ENCODE peak calls at places on chromosomes 16 and 17, in four cellular contexts. M is GM12878, T is K562, B is SK-N-SH. P is an unnamed sample.

GRCh38 chr17:27356091-27356705 is 62.3 kb downstream of the WSB1 start:
- DNase-seq in M (no peak), T (peak), B (no peak), P (no peak)

GRCh38 chr17:40518401-40519088 is 17.1 kb upstream of the TNS4 start:
- DNase-seq in M (no peak), T (no peak), B (no peak), P (no peak)

GRCh38 chr16:31329671-31330552 is 25.1 kb upstream of the ITGAX start:
- DNase-seq in M (no peak), T (no peak), B (no peak), P (peak)

GRCh38 chr17:70608957-70609356 is 439.6 kb downstream of the KCNJ2 start:
- DNase-seq in M (no peak), T (no peak), B (no peak), P (no peak)

GRCh38 chr17:18920911-18921441 is 31.0 kb upstream of the SLC5A10 start:
- DNase-seq in M (peak), T (no peak), B (no peak), P (no peak)

GRCh38 chr17:47286198-47286914 is 32.7 kb downstream of the ITGB3 start:
- DNase-seq in M (peak), T (peak), B (no peak), P (no peak)

GRCh38 chr16:58464047-58464915 is 35.7 kb upstream of the NDRG4 start:
- DNase-seq in M (no peak), T (no peak), B (peak), P (peak)

GRCh38 chr16:67445913-67446907 is 15.3 kb downstream of the HSD11B2 start:
- DNase-seq in M (no peak), T (no peak), B (peak), P (no peak)

GRCh38 chr16:88455610-88456355 is 2.7 kb downstream of the ZFPM1 start:
- DNase-seq in M (peak), T (peak), B (peak), P (peak)

GRCh38 chr16:10922328-10923145 is 19.7 kb downstream of the DEXI start:
- DNase-seq in M (no peak), T (no peak), B (no peak), P (no peak)

GRCh38 chr17:7233701-7234099 is 617 bp downstream of the DVL2 start:
- DNase-seq in M (no peak), T (no peak), B (no peak), P (no peak)

GRCh38 chr16:88298882-88299745 is 83.6 kb upstream of the ZNF469 start:
- DNase-seq in M (no peak), T (no peak), B (no peak), P (no peak)

GRCh38 chr17:59914274-59914854 is 21.4 kb downstream of the RPS6KB1 start:
- DNase-seq in M (no peak), T (peak), B (peak), P (no peak)

GRCh38 chr16:84378099-84378498 is 9.8 kb downstream of the ATP2C2 start:
- DNase-seq in M (no peak), T (no peak), B (no peak), P (no peak)

GRCh38 chr16:65733706-65734105 is 611.8 kb upstream of the CDH11 start:
- DNase-seq in M (no peak), T (no peak), B (no peak), P (no peak)

GRCh38 chr17:75814900-75815373 is 29.3 kb downstream of the UNC13D start:
- DNase-seq in M (no peak), T (no peak), B (peak), P (no peak)

GRCh38 chr17:75459590-75460267 is 3.3 kb downstream of the TMEM94 start:
- DNase-seq in M (peak), T (no peak), B (no peak), P (no peak)

DNA sequence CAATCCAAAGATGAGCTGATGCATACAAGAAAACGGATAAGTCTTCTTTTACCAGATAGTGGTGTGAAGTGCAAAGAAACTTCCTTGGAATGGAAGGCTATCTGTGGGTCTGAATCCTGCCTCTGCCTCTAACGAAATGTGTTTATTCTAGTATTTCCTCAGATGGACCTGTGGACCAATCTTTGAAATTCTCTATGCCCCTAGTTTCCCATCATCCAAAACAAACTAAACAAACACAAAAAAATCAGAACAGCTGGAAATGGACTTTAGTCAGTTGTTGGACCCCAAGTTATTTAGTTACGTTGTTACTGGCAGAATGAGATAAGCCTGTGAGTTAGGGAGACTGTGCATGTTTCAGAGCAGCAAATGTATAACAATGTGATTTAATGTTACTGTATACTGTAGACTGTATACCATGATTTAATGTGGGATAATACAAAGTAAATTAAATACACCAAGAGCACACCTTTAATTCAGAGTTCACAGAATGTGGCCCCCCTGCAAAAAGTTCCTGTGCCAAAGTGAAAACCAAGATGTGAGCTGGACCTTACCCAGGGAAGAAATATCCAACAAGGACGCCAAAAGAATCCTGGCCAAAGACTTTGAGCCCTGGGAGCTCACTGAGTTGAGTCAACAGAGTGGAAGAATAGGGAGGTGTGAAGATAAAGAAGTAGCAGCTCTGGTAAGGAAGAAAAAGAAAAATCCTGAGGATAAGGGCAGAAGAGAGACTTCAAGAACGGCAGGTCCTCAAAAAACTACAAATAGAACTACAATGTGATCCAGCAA is 255.2 kb downstream of the CNTNAP4 start:
- DNase-seq in M (no peak), T (no peak), B (no peak), P (no peak)
- TF ChIP-seq USF1 in M (no peak), T (no peak), B (no peak), P (no peak)

GRCh38 chr16:67183-67791 is 5.1 kb downstream of the RHBDF1 start:
- DNase-seq in M (no peak), T (no peak), B (no peak), P (no peak)

GRCh38 chr16:71540-72341 is 690 bp downstream of the RHBDF1 start:
- DNase-seq in M (no peak), T (peak), B (peak), P (peak)

GRCh38 chr16:71210-71539 is 1.3 kb downstream of the RHBDF1 start:
- DNase-seq in M (no peak), T (no peak), B (no peak), P (no peak)

GRCh38 chr16:67884-68789 is 4.3 kb downstream of the RHBDF1 start:
- DNase-seq in M (no peak), T (no peak), B (no peak), P (no peak)

GRCh38 chr16:69181-69580 is 3.2 kb downstream of the RHBDF1 start:
- DNase-seq in M (no peak), T (no peak), B (no peak), P (no peak)
- TF ChIP-seq USF1 in M (no peak), T (no peak), B (no peak), P (no peak)

GRCh38 chr16:61530697-61531096 is 505.5 kb downstream of the CDH8 start:
- DNase-seq in M (no peak), T (no peak), B (no peak), P (no peak)
- TF ChIP-seq USF1 in M (no peak), T (no peak), B (no peak), P (no peak)

GRCh38 chr17:73284339-73284738 is 22.7 kb upstream of the CPSF4L start:
- DNase-seq in M (no peak), T (no peak), B (peak), P (no peak)
- TF ChIP-seq USF1 in M (no peak), T (no peak), B (no peak), P (no peak)

GRCh38 chr17:82297804-82298537 is 19.4 kb downstream of the CD7 start:
- DNase-seq in M (peak), T (peak), B (peak), P (no peak)
- TF ChIP-seq USF1 in M (no peak), T (peak), B (no peak), P (no peak)

GRCh38 chr16:56312556-56312955 is 112.8 kb downstream of the AMFR start:
- DNase-seq in M (no peak), T (no peak), B (no peak), P (no peak)

GRCh38 chr16:56311208-56312027 is 113.9 kb downstream of the AMFR start:
- DNase-seq in M (no peak), T (no peak), B (no peak), P (peak)

GRCh38 chr16:56314244-56314850 is 111.0 kb downstream of the AMFR start:
- DNase-seq in M (no peak), T (no peak), B (no peak), P (no peak)

GRCh38 chr16:56310685-56311084 is 114.7 kb downstream of the AMFR start:
- DNase-seq in M (no peak), T (no peak), B (no peak), P (no peak)

GRCh38 chr16:56312028-56312300 is 113.4 kb downstream of the AMFR start:
- DNase-seq in M (no peak), T (no peak), B (no peak), P (no peak)
- TF ChIP-seq USF1 in M (no peak), T (no peak), B (no peak), P (no peak)

P was measured in WTC11.